ENCODE peak calls at places on chromosomes 12 and 14, in six cellular contexts. One of them, this sample, is unnamed.

GRCh38 chr12:24600996-24601395 is 347.9 kb downstream of the BCAT1 start:
- DNase-seq in suprapubic skin: no peak
- DNase-seq in CD8-positive, alpha-beta T cell: no peak
- DNase-seq in HCT116: no peak
- DNase-seq in tibial artery: no peak
- DNase-seq in MM.1S: no peak
- DNase-seq in this sample: no peak

GRCh38 chr12:106976013-106976658 is 10.8 kb downstream of the MTERF2 start:
- DNase-seq in suprapubic skin: no peak
- DNase-seq in CD8-positive, alpha-beta T cell: no peak
- DNase-seq in HCT116: no peak
- DNase-seq in tibial artery: no peak
- DNase-seq in MM.1S: no peak
- DNase-seq in this sample: no peak

GRCh38 chr14:89217876-89218275 is 199.2 kb downstream of the FOXN3 start:
- DNase-seq in suprapubic skin: no peak
- DNase-seq in CD8-positive, alpha-beta T cell: no peak
- DNase-seq in HCT116: no peak
- DNase-seq in tibial artery: no peak
- DNase-seq in MM.1S: no peak
- DNase-seq in this sample: no peak

GRCh38 chr12:103783744-103784664 is 57.0 kb downstream of the NT5DC3 start:
- DNase-seq in suprapubic skin: no peak
- DNase-seq in CD8-positive, alpha-beta T cell: no peak
- DNase-seq in HCT116: no peak
- DNase-seq in tibial artery: no peak
- DNase-seq in MM.1S: no peak
- DNase-seq in this sample: no peak

GRCh38 chr14:95886366-95886765 is 9.7 kb downstream of the TUNAR start:
- DNase-seq in suprapubic skin: no peak
- DNase-seq in CD8-positive, alpha-beta T cell: no peak
- DNase-seq in HCT116: no peak
- DNase-seq in tibial artery: no peak
- DNase-seq in MM.1S: no peak
- DNase-seq in this sample: no peak

GRCh38 chr12:63319386-63319785 is 168.4 kb upstream of the AVPR1A start:
- DNase-seq in suprapubic skin: no peak
- DNase-seq in CD8-positive, alpha-beta T cell: no peak
- DNase-seq in HCT116: peak; percentile 39
- DNase-seq in tibial artery: no peak
- DNase-seq in MM.1S: no peak
- DNase-seq in this sample: no peak

GRCh38 chr12:49533331-49533730 is 5.5 kb upstream of the KCNH3 start:
- DNase-seq in suprapubic skin: no peak
- DNase-seq in CD8-positive, alpha-beta T cell: no peak
- DNase-seq in HCT116: no peak
- DNase-seq in tibial artery: no peak
- DNase-seq in MM.1S: no peak
- DNase-seq in this sample: no peak

GRCh38 chr12:27260746-27261145 is 16.7 kb downstream of the STK38L start:
- DNase-seq in suprapubic skin: no peak
- DNase-seq in CD8-positive, alpha-beta T cell: no peak
- DNase-seq in HCT116: no peak
- DNase-seq in tibial artery: no peak
- DNase-seq in MM.1S: no peak
- DNase-seq in this sample: no peak

GRCh38 chr12:48132826-48133225 is 13.7 kb downstream of the PFKM start:
- DNase-seq in suprapubic skin: no peak
- DNase-seq in CD8-positive, alpha-beta T cell: no peak
- DNase-seq in HCT116: no peak
- DNase-seq in tibial artery: no peak
- DNase-seq in MM.1S: no peak
- DNase-seq in this sample: no peak

GRCh38 chr14:79278798-79279644 is 932.3 kb downstream of the DIO2 start:
- DNase-seq in suprapubic skin: peak; percentile 67
- DNase-seq in CD8-positive, alpha-beta T cell: no peak
- DNase-seq in HCT116: no peak
- DNase-seq in tibial artery: peak; percentile 87
- DNase-seq in MM.1S: peak; percentile 87
- DNase-seq in this sample: peak; percentile 89

GRCh38 chr12:108730337-108731104 is 797 bp downstream of the CORO1C start:
- DNase-seq in suprapubic skin: peak; percentile 89
- DNase-seq in CD8-positive, alpha-beta T cell: peak; percentile 17
- DNase-seq in HCT116: peak; percentile 12
- DNase-seq in tibial artery: peak; percentile 86
- DNase-seq in MM.1S: peak; percentile 66
- DNase-seq in this sample: peak; percentile 62

GRCh38 chr12:19971396-19971802 is 396.9 kb upstream of the PDE3A start:
- DNase-seq in suprapubic skin: no peak
- DNase-seq in CD8-positive, alpha-beta T cell: no peak
- DNase-seq in HCT116: peak; percentile 6
- DNase-seq in tibial artery: no peak
- DNase-seq in MM.1S: no peak
- DNase-seq in this sample: no peak

GRCh38 chr12:43937947-43938346 is 102.1 kb downstream of the TMEM117 start:
- DNase-seq in suprapubic skin: no peak
- DNase-seq in CD8-positive, alpha-beta T cell: no peak
- DNase-seq in HCT116: no peak
- DNase-seq in tibial artery: no peak
- DNase-seq in MM.1S: no peak
- DNase-seq in this sample: no peak

GRCh38 chr14:81765654-81766275 is 232.1 kb upstream of the SEL1L start:
- DNase-seq in suprapubic skin: no peak
- DNase-seq in CD8-positive, alpha-beta T cell: no peak
- DNase-seq in HCT116: no peak
- DNase-seq in tibial artery: no peak
- DNase-seq in MM.1S: peak; percentile 18
- DNase-seq in this sample: no peak

GRCh38 chr12:127509066-127509778 is 757.7 kb upstream of the TMEM132C start:
- DNase-seq in suprapubic skin: no peak
- DNase-seq in CD8-positive, alpha-beta T cell: no peak
- DNase-seq in HCT116: no peak
- DNase-seq in tibial artery: no peak
- DNase-seq in MM.1S: peak; percentile 21
- DNase-seq in this sample: no peak

GRCh38 chr12:47844264-47845020 is 24.7 kb upstream of the HDAC7 start:
- DNase-seq in suprapubic skin: peak; percentile 89
- DNase-seq in CD8-positive, alpha-beta T cell: no peak
- DNase-seq in HCT116: no peak
- DNase-seq in tibial artery: peak; percentile 74
- DNase-seq in MM.1S: no peak
- DNase-seq in this sample: peak; percentile 80

GRCh38 chr12:25894759-25895158 is 63.7 kb upstream of the RASSF8 start:
- DNase-seq in suprapubic skin: no peak
- DNase-seq in CD8-positive, alpha-beta T cell: no peak
- DNase-seq in HCT116: no peak
- DNase-seq in tibial artery: no peak
- DNase-seq in MM.1S: no peak
- DNase-seq in this sample: no peak

GRCh38 chr12:110035534-110036104 is 12.7 kb downstream of the C12orf76 start:
- DNase-seq in suprapubic skin: no peak
- DNase-seq in CD8-positive, alpha-beta T cell: no peak
- DNase-seq in HCT116: no peak
- DNase-seq in tibial artery: no peak
- DNase-seq in MM.1S: no peak
- DNase-seq in this sample: no peak

GRCh38 chr12:43370299-43370698 is 181.7 kb downstream of the ADAMTS20 start:
- DNase-seq in suprapubic skin: no peak
- DNase-seq in CD8-positive, alpha-beta T cell: no peak
- DNase-seq in HCT116: peak; percentile 76
- DNase-seq in tibial artery: no peak
- DNase-seq in MM.1S: no peak
- DNase-seq in this sample: no peak

GRCh38 chr12:25278274-25278673 is 27.5 kb upstream of the KRAS start:
- DNase-seq in suprapubic skin: no peak
- DNase-seq in CD8-positive, alpha-beta T cell: no peak
- DNase-seq in HCT116: no peak
- DNase-seq in tibial artery: no peak
- DNase-seq in MM.1S: no peak
- DNase-seq in this sample: no peak

GRCh38 chr12:31732926-31733548 is 4.2 kb upstream of the AMN1 start:
- DNase-seq in suprapubic skin: no peak
- DNase-seq in CD8-positive, alpha-beta T cell: no peak
- DNase-seq in HCT116: peak; percentile 97
- DNase-seq in tibial artery: no peak
- DNase-seq in MM.1S: no peak
- DNase-seq in this sample: no peak

GRCh38 chr12:44542716-44543115 is 333.4 kb downstream of the NELL2 start:
- DNase-seq in suprapubic skin: no peak
- DNase-seq in CD8-positive, alpha-beta T cell: no peak
- DNase-seq in HCT116: no peak
- DNase-seq in tibial artery: no peak
- DNase-seq in MM.1S: no peak
- DNase-seq in this sample: no peak

GRCh38 chr14:104436047-104436531 is 143.5 kb upstream of the C14orf180 start:
- DNase-seq in suprapubic skin: peak; percentile 56
- DNase-seq in CD8-positive, alpha-beta T cell: no peak
- DNase-seq in HCT116: no peak
- DNase-seq in tibial artery: peak; percentile 70
- DNase-seq in MM.1S: no peak
- DNase-seq in this sample: peak; percentile 38

GRCh38 chr12:123912415-123913385 is 59.9 kb downstream of the CCDC92 start:
- DNase-seq in suprapubic skin: no peak
- DNase-seq in CD8-positive, alpha-beta T cell: no peak
- DNase-seq in HCT116: no peak
- DNase-seq in tibial artery: no peak
- DNase-seq in MM.1S: no peak
- DNase-seq in this sample: no peak

GRCh38 chr14:66974397-66975025 is 214.7 kb upstream of the GARIN2 start:
- DNase-seq in suprapubic skin: no peak
- DNase-seq in CD8-positive, alpha-beta T cell: no peak
- DNase-seq in HCT116: no peak
- DNase-seq in tibial artery: no peak
- DNase-seq in MM.1S: no peak
- DNase-seq in this sample: no peak

GRCh38 chr12:108833757-108834472 is 23.5 kb downstream of the SSH1 start:
- DNase-seq in suprapubic skin: no peak
- DNase-seq in CD8-positive, alpha-beta T cell: no peak
- DNase-seq in HCT116: no peak
- DNase-seq in tibial artery: no peak
- DNase-seq in MM.1S: no peak
- DNase-seq in this sample: no peak

GRCh38 chr12:52648012-52648550 is 3.9 kb downstream of the KRT2 start:
- DNase-seq in suprapubic skin: no peak
- DNase-seq in CD8-positive, alpha-beta T cell: no peak
- DNase-seq in HCT116: no peak
- DNase-seq in tibial artery: no peak
- DNase-seq in MM.1S: no peak
- DNase-seq in this sample: no peak
- H3K27me3 ChIP-seq in suprapubic skin: no peaks in the 10 kb centered on the region
- H3K27me3 ChIP-seq in CD8-positive, alpha-beta T cell: no peaks in the 10 kb centered on the region
- H3K27me3 ChIP-seq in HCT116: peaks cover 6% of the 10 kb centered on the region
- H3K27me3 ChIP-seq in tibial artery: no peaks in the 10 kb centered on the region
- H3K27me3 ChIP-seq in MM.1S: peaks cover 43% of the 10 kb centered on the region
- H3K27me3 ChIP-seq in this sample: no peaks in the 10 kb centered on the region

DNA sequence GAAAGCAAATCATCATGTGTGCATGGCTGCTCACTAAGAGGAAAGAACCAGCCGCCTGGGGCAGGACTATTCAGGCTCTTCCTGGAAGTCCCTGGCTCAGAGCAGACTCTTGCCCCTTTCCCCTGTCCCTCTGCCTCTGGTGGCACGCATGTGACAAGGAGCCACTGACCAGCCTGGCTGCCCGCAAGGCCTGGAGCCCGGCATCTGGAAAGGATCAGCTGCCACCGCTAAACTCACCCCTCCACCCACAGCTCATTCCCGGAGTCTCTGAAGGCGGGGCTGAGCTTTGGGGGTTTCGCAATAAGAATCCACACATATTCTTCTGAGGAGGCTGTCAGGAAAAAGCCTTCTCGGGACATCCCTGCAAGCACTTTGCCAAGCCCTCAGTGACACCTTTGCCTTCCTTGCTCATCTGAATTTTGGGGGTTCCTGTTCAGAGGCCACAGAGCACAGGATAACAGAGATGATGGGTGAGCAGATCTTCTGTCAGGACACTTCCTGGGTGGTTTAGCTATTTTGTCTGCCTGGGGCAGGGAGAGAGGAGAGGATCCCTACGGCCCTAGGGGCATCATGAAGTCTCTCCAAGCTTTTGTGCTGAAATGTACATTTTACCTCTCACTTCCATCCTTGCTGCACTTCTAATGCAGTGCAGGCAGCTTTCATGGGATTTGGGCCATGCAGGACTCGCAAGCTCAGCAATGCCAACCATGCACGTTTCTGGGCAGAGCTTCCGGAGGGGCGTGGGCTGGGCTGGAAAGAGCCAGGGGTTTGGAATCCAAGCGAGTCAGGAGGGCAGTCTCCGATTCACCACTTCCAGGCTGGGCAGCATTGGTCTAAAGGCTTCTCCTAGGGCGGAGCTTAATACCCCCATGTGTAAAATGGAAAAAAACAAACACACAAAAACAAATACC is 124.8 kb upstream of the MAP1LC3B2 start:
- DNase-seq in suprapubic skin: peak; percentile 93
- DNase-seq in CD8-positive, alpha-beta T cell: no peak
- DNase-seq in HCT116: peak; percentile 91
- DNase-seq in tibial artery: peak; percentile 97
- DNase-seq in MM.1S: no peak
- DNase-seq in this sample: peak; percentile 86
- H3K4me3 ChIP-seq in suprapubic skin: peak overlapping the region; percentile 12
- H3K4me3 ChIP-seq in CD8-positive, alpha-beta T cell: no peak overlapping the region
- H3K4me3 ChIP-seq in HCT116: peak overlapping the region; percentile 45
- H3K4me3 ChIP-seq in tibial artery: peak overlapping the region; percentile 48
- H3K4me3 ChIP-seq in MM.1S: no peak overlapping the region
- H3K4me3 ChIP-seq in this sample: no peak overlapping the region

DNA sequence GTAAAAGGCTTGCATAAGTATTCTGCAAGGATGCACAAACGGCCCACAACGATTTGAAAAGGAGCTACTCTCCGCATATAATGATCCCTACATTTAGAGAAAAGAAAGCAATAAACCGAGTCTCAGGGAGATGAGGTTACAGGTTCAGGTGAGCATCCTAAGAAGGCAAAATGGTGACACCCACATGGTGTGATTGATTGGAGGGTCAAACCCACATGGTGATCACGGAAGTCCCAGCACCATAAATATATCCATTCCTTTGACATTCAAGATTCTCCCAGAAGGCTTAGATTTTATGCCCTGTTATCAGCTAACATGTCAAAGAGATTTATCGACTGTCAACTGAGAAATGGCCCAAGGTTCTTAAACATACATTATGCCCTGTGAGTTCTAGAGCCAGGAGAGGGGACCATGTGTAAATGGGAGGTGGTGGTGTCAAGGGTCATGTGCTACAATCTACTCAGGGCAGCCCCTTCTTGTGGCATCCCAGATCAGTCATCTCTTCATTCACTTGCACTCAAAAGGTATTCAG is 282.2 kb downstream of the EMP1 start:
- DNase-seq in suprapubic skin: no peak
- DNase-seq in CD8-positive, alpha-beta T cell: no peak
- DNase-seq in HCT116: no peak
- DNase-seq in tibial artery: no peak
- DNase-seq in MM.1S: no peak
- DNase-seq in this sample: no peak
- H3K27me3 ChIP-seq in suprapubic skin: peaks cover 7% of the 10 kb centered on the region
- H3K27me3 ChIP-seq in CD8-positive, alpha-beta T cell: no peaks in the 10 kb centered on the region
- H3K27me3 ChIP-seq in HCT116: no peaks in the 10 kb centered on the region
- H3K27me3 ChIP-seq in tibial artery: no peaks in the 10 kb centered on the region
- H3K27me3 ChIP-seq in MM.1S: peaks cover under 1% of the 10 kb centered on the region
- H3K27me3 ChIP-seq in this sample: no peaks in the 10 kb centered on the region

DNA sequence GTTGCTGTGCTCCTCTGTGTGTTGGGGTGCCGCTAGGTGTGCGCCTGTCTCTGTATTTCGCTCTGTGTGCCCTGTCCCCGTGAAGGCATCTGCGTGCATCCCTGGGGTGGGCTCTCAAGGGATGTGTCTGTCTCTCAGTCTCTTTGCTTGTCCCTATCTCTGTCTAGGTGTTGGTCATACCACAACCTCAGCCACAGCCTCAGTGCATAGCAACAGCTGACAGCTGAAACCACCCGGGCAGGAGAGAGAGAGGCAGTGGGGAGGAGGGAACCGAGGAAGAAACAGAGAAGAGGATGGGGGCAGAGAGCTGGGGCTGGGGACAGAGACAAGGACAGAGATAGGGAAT is 953 bp upstream of the NXPH4 start:
- DNase-seq in suprapubic skin: no peak
- DNase-seq in CD8-positive, alpha-beta T cell: no peak
- DNase-seq in HCT116: no peak
- DNase-seq in tibial artery: no peak
- DNase-seq in MM.1S: no peak
- DNase-seq in this sample: no peak
- H3K4me3 ChIP-seq in suprapubic skin: peak overlapping the region; percentile 63
- H3K4me3 ChIP-seq in CD8-positive, alpha-beta T cell: peak overlapping the region; percentile 13
- H3K4me3 ChIP-seq in HCT116: no peak overlapping the region
- H3K4me3 ChIP-seq in tibial artery: no peak overlapping the region
- H3K4me3 ChIP-seq in MM.1S: peak overlapping the region; percentile 57
- H3K4me3 ChIP-seq in this sample: no peak overlapping the region